ENCODE peak calls at places on chromosomes 16 and 17, in five cellular contexts. One of them, this sample, is unnamed.
A peak's percentile ranks its signal among the peaks of the same experiment; 100 is the strongest.

GRCh38 chr17:27489045-27489715 is 32.9 kb downstream of the KSR1 start:
- DNase-seq in fibroblast of mammary gland: peak; percentile 44
- DNase-seq in HCT116: no peak
- DNase-seq in upper lobe of right lung: peak; percentile 89
- DNase-seq in Peyer's patch: no peak
- DNase-seq in this sample: no peak

GRCh38 chr16:80433617-80434016 is 107.2 kb upstream of the DYNLRB2 start:
- DNase-seq in Peyer's patch: no peak
- DNase-seq in upper lobe of right lung: no peak
- DNase-seq in HCT116: no peak
- DNase-seq in fibroblast of mammary gland: peak; percentile 16
- DNase-seq in this sample: no peak

GRCh38 chr17:17042851-17043667 is 802 bp downstream of the MPRIP start:
- DNase-seq in Peyer's patch: no peak
- DNase-seq in fibroblast of mammary gland: peak; percentile 75
- DNase-seq in upper lobe of right lung: peak; percentile 70
- DNase-seq in HCT116: no peak
- DNase-seq in this sample: no peak

GRCh38 chr17:12195418-12195817 is 174.7 kb downstream of the MAP2K4 start:
- DNase-seq in upper lobe of right lung: no peak
- DNase-seq in Peyer's patch: no peak
- DNase-seq in HCT116: no peak
- DNase-seq in fibroblast of mammary gland: no peak
- DNase-seq in this sample: no peak

GRCh38 chr16:57690782-57691471 is 3.7 kb upstream of the DRC7 start:
- DNase-seq in Peyer's patch: no peak
- DNase-seq in upper lobe of right lung: no peak
- DNase-seq in HCT116: no peak
- DNase-seq in fibroblast of mammary gland: peak; percentile 26
- DNase-seq in this sample: no peak

GRCh38 chr17:77724876-77725615 is 233.5 kb upstream of the TNRC6C start:
- DNase-seq in Peyer's patch: no peak
- DNase-seq in fibroblast of mammary gland: no peak
- DNase-seq in HCT116: no peak
- DNase-seq in upper lobe of right lung: no peak
- DNase-seq in this sample: peak; percentile 7

GRCh38 chr17:35254107-35254802 is 11.4 kb downstream of the SLFN5 start:
- DNase-seq in fibroblast of mammary gland: peak; percentile 99
- DNase-seq in HCT116: peak; percentile 42
- DNase-seq in upper lobe of right lung: no peak
- DNase-seq in Peyer's patch: no peak
- DNase-seq in this sample: no peak

GRCh38 chr16:53632526-53632925 is 71.1 kb downstream of the RPGRIP1L start:
- DNase-seq in HCT116: no peak
- DNase-seq in Peyer's patch: no peak
- DNase-seq in fibroblast of mammary gland: no peak
- DNase-seq in upper lobe of right lung: no peak
- DNase-seq in this sample: no peak

GRCh38 chr17:51430581-51430980 is 170.2 kb downstream of the UTP18 start:
- DNase-seq in Peyer's patch: no peak
- DNase-seq in upper lobe of right lung: no peak
- DNase-seq in fibroblast of mammary gland: no peak
- DNase-seq in HCT116: no peak
- DNase-seq in this sample: no peak

GRCh38 chr16:15907863-15908478 is 19.6 kb upstream of the CEP20 start:
- DNase-seq in upper lobe of right lung: no peak
- DNase-seq in HCT116: peak; percentile 91
- DNase-seq in Peyer's patch: peak; percentile 65
- DNase-seq in fibroblast of mammary gland: peak; percentile 45
- DNase-seq in this sample: peak; percentile 99

GRCh38 chr16:89922477-89922883 is 662 bp upstream of the TUBB3 start:
- DNase-seq in Peyer's patch: peak; percentile 40
- DNase-seq in upper lobe of right lung: peak; percentile 80
- DNase-seq in fibroblast of mammary gland: peak; percentile 95
- DNase-seq in HCT116: peak; percentile 82
- DNase-seq in this sample: no peak

GRCh38 chr17:79182176-79183160 is 107.8 kb downstream of the ENGASE start:
- DNase-seq in fibroblast of mammary gland: no peak
- DNase-seq in HCT116: no peak
- DNase-seq in Peyer's patch: no peak
- DNase-seq in upper lobe of right lung: no peak
- DNase-seq in this sample: no peak
- H3K4me3 ChIP-seq in fibroblast of mammary gland: no peak overlapping the region
- H3K4me3 ChIP-seq in HCT116: no peak overlapping the region
- H3K4me3 ChIP-seq in Peyer's patch: no peak overlapping the region
- H3K4me3 ChIP-seq in upper lobe of right lung: no peak overlapping the region
- H3K4me3 ChIP-seq in this sample: no peak overlapping the region

GRCh38 chr16:351804-352520 is 561 bp downstream of the AXIN1 start:
- DNase-seq in upper lobe of right lung: peak; percentile 79
- DNase-seq in Peyer's patch: no peak
- DNase-seq in fibroblast of mammary gland: no peak
- DNase-seq in HCT116: no peak
- DNase-seq in this sample: no peak

GRCh38 chr16:353404-354285 is 1.1 kb upstream of the AXIN1 start:
- DNase-seq in upper lobe of right lung: peak; percentile 72
- DNase-seq in fibroblast of mammary gland: no peak
- DNase-seq in HCT116: no peak
- DNase-seq in Peyer's patch: no peak
- DNase-seq in this sample: no peak

GRCh38 chr16:354971-355441 is 2.5 kb upstream of the AXIN1 start:
- DNase-seq in Peyer's patch: no peak
- DNase-seq in upper lobe of right lung: no peak
- DNase-seq in fibroblast of mammary gland: no peak
- DNase-seq in HCT116: no peak
- DNase-seq in this sample: no peak

GRCh38 chr16:354286-354881 is 1.9 kb upstream of the AXIN1 start:
- DNase-seq in HCT116: no peak
- DNase-seq in fibroblast of mammary gland: no peak
- DNase-seq in upper lobe of right lung: no peak
- DNase-seq in Peyer's patch: no peak
- DNase-seq in this sample: no peak

GRCh38 chr16:352547-353403 is at the start of gene AXIN1:
- DNase-seq in fibroblast of mammary gland: peak; percentile 81
- DNase-seq in Peyer's patch: peak; percentile 100
- DNase-seq in HCT116: peak; percentile 81
- DNase-seq in upper lobe of right lung: peak; percentile 100
- DNase-seq in this sample: peak; percentile 85
- TF ChIP-seq CTCF in fibroblast of mammary gland: no peak
- TF ChIP-seq CTCF in Peyer's patch: peak; percentile 77
- TF ChIP-seq CTCF in HCT116: no peak
- TF ChIP-seq CTCF in upper lobe of right lung: peak; percentile 27
- TF ChIP-seq CTCF in this sample: peak; percentile 56

GRCh38 chr16:50981951-50982350 is 169.1 kb downstream of the SALL1 start:
- DNase-seq in fibroblast of mammary gland: no peak
- DNase-seq in Peyer's patch: no peak
- DNase-seq in upper lobe of right lung: no peak
- DNase-seq in HCT116: no peak
- DNase-seq in this sample: no peak
- H3K4me3 ChIP-seq in fibroblast of mammary gland: no peak overlapping the region
- H3K4me3 ChIP-seq in Peyer's patch: no peak overlapping the region
- H3K4me3 ChIP-seq in upper lobe of right lung: no peak overlapping the region
- H3K4me3 ChIP-seq in HCT116: no peak overlapping the region
- H3K4me3 ChIP-seq in this sample: no peak overlapping the region

DNA sequence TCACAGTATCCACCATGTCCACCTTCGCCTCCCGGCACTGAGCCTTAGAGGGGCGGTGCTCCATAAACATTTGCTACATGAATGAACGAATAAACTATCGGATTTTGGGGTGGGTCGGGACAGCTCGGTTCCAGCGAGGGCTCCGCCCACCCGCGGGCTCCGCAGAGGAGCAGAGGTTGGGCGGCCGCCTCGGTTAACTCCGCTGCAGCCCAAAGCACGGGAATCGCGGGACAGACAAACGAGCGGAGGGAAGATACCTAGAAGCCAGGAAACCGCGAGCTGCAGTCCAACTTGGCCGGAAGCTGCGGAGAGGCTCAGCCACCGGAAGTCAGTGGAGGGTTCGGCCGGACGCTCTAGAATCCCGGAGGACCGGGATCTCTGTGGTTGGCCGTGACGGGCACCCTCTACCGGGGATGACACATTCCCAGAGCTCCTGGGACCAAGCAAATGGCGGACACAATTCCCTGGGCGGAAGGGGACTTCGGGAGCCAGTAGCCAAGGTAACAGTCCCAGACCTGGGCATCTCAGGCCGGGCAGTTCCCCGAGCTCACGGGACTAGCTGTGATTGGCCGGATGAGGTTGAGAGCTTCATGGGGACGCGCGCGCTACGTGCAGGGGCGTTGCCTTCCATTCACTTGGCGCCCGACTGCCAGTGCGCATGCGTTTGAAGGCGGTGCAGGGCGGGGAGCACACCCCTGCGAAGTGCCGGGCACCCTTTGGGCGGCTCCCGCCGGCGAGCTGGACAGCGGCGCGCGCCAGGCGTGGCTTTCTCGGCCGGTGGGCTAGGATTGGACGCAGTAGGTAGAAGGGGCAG is 489 bp upstream of the MAPK7 start:
- DNase-seq in upper lobe of right lung: peak; percentile 99
- DNase-seq in Peyer's patch: peak; percentile 94
- DNase-seq in HCT116: peak; percentile 96
- DNase-seq in fibroblast of mammary gland: peak; percentile 98
- DNase-seq in this sample: peak; percentile 94
- TF ChIP-seq CTCF in upper lobe of right lung: no peak
- TF ChIP-seq CTCF in Peyer's patch: no peak
- TF ChIP-seq CTCF in HCT116: no peak
- TF ChIP-seq CTCF in fibroblast of mammary gland: no peak
- TF ChIP-seq CTCF in this sample: no peak

GRCh38 chr16:2032285-2033056 is 5.8 kb downstream of the NHERF2 start:
- DNase-seq in fibroblast of mammary gland: peak; percentile 26
- DNase-seq in HCT116: no peak
- DNase-seq in Peyer's patch: no peak
- DNase-seq in upper lobe of right lung: no peak
- DNase-seq in this sample: no peak
- H3K4me3 ChIP-seq in fibroblast of mammary gland: no peak overlapping the region
- H3K4me3 ChIP-seq in HCT116: no peak overlapping the region
- H3K4me3 ChIP-seq in Peyer's patch: peak overlapping the region; percentile 40
- H3K4me3 ChIP-seq in upper lobe of right lung: peak overlapping the region; percentile 56
- H3K4me3 ChIP-seq in this sample: no peak overlapping the region

This sample was measured in GM12864.